ENCODE peak calls at places on chromosomes 11 and 22, in nine cellular contexts. N is GM20000; D is mucosa of gallbladder; G is pancreas; B is nucleus accumbens; K is NCI-H2107; F is CD4-positive, alpha-beta T cell; L is KBM-7; U is B cell. H is an unnamed sample.

GRCh38 chr11:68727783-68728182 is 23.5 kb downstream of the TESMIN start:
- DNase-seq in N (no peak), D (no peak), G (no peak), B (no peak), K (no peak), F (no peak), L (no peak), U (no peak), H (no peak)

GRCh38 chr11:94134651-94135512 is 6.2 kb downstream of the PANX1 start:
- DNase-seq in N (peak), D (peak), G (peak), B (no peak), K (no peak), F (no peak), L (peak), U (no peak), H (no peak)

GRCh38 chr22:27201741-27202140 is 544.4 kb downstream of the MIAT start:
- DNase-seq in N (no peak), D (no peak), G (no peak), B (no peak), K (no peak), F (no peak), L (no peak), U (no peak), H (no peak)

GRCh38 chr11:75784085-75784478 is 15.5 kb downstream of the DGAT2 start:
- DNase-seq in N (no peak), D (no peak), G (no peak), B (no peak), K (no peak), F (no peak), L (no peak), U (no peak), H (no peak)

GRCh38 chr22:42970029-42970428 is 44.9 kb downstream of the PACSIN2 start:
- DNase-seq in N (no peak), D (no peak), G (no peak), B (no peak), K (no peak), F (no peak), L (no peak), U (no peak), H (no peak)

GRCh38 chr11:20397281-20397680 is 9.8 kb downstream of the PRMT3 start:
- DNase-seq in N (peak), D (no peak), G (no peak), B (no peak), K (peak), F (no peak), L (peak), U (peak), H (no peak)

GRCh38 chr11:58965246-58965985 is 26.1 kb downstream of the GLYATL1 start:
- DNase-seq in N (no peak), D (no peak), G (no peak), B (no peak), K (no peak), F (no peak), L (no peak), U (no peak), H (no peak)

GRCh38 chr11:71212871-71213559 is 39.4 kb downstream of the SHANK2 start:
- DNase-seq in N (no peak), D (no peak), G (peak), B (no peak), K (no peak), F (no peak), L (no peak), U (no peak), H (no peak)

GRCh38 chr11:101083334-101083733 is 46.3 kb downstream of the PGR start:
- DNase-seq in N (no peak), D (no peak), G (no peak), B (no peak), K (no peak), F (no peak), L (no peak), U (no peak), H (no peak)

GRCh38 chr22:45237065-45237990 is 3.4 kb downstream of the KIAA0930 start:
- DNase-seq in N (no peak), D (no peak), G (no peak), B (no peak), K (no peak), F (no peak), L (no peak), U (no peak), H (no peak)

GRCh38 chr11:79536155-79536917 is 95.5 kb upstream of the TENM4 start:
- DNase-seq in N (no peak), D (no peak), G (no peak), B (no peak), K (no peak), F (no peak), L (no peak), U (no peak), H (no peak)